ENCODE peak calls at places on chromosomes 5 and 9, in seven cellular contexts. M is HEK293T, R is A549, Q is occipital lobe, P is sciatic nerve, C is brain microvascular endothelial cell, N is Caki2. Z is an unnamed sample.

GRCh38 chr5:1430121-1430795 is 15.0 kb downstream of the SLC6A3 start:
- DNase-seq in M (no peak), R (no peak), Q (no peak), P (peak), C (no peak), N (no peak), Z (no peak)

GRCh38 chr5:59956130-59956773 is 62.7 kb upstream of the PDE4D start:
- DNase-seq in M (no peak), R (no peak), Q (no peak), P (no peak), C (no peak), N (no peak), Z (no peak)

GRCh38 chr5:140567136-140567818 is 2.6 kb downstream of the SLC35A4 start:
- DNase-seq in M (no peak), R (no peak), Q (no peak), P (no peak), C (no peak), N (no peak), Z (no peak)

GRCh38 chr9:85056203-85056572 is 386.7 kb downstream of the NTRK2 start:
- DNase-seq in M (no peak), R (no peak), Q (no peak), P (no peak), C (no peak), N (no peak), Z (no peak)

GRCh38 chr5:122392844-122393243 is 80.8 kb downstream of the SNCAIP start:
- DNase-seq in M (no peak), R (no peak), Q (no peak), P (no peak), C (no peak), N (no peak), Z (no peak)

GRCh38 chr5:180135128-180135955 is 63.8 kb upstream of the RNF130 start:
- DNase-seq in M (no peak), R (no peak), Q (no peak), P (peak), C (peak), N (peak), Z (peak)

GRCh38 chr5:144504929-144505578 is 334.4 kb downstream of the KCTD16 start:
- DNase-seq in M (no peak), R (no peak), Q (no peak), P (no peak), C (no peak), N (no peak), Z (peak)

GRCh38 chr9:4035809-4036208 is 264.1 kb downstream of the GLIS3 start:
- DNase-seq in M (no peak), R (no peak), Q (no peak), P (no peak), C (no peak), N (no peak), Z (no peak)

GRCh38 chr5:133735346-133735745 is 123.0 kb upstream of the FSTL4 start:
- DNase-seq in M (no peak), R (peak), Q (no peak), P (no peak), C (peak), N (peak), Z (peak)

GRCh38 chr9:15310448-15310847 is 3.4 kb upstream of the TTC39B start:
- DNase-seq in M (no peak), R (no peak), Q (no peak), P (no peak), C (no peak), N (no peak), Z (no peak)

GRCh38 chr5:125142439-125142838 is 396.0 kb upstream of the ZNF608 start:
- DNase-seq in M (no peak), R (no peak), Q (no peak), P (no peak), C (no peak), N (no peak), Z (peak)

GRCh38 chr5:143243103-143243502 is 160.4 kb downstream of the NR3C1 start:
- DNase-seq in M (no peak), R (no peak), Q (no peak), P (no peak), C (no peak), N (no peak), Z (no peak)

GRCh38 chr5:139116256-139116655 is 81.9 kb downstream of the SIL1 start:
- DNase-seq in M (no peak), R (no peak), Q (no peak), P (peak), C (no peak), N (no peak), Z (no peak)

GRCh38 chr9:137349471-137350033 is 47.5 kb upstream of the NRARP start:
- DNase-seq in M (no peak), R (no peak), Q (no peak), P (no peak), C (no peak), N (no peak), Z (no peak)

GRCh38 chr9:30757723-30758122 is 1626.7 kb upstream of the ACO1 start:
- DNase-seq in M (no peak), R (no peak), Q (no peak), P (no peak), C (no peak), N (no peak), Z (no peak)

Z was measured in RPMI7951.